ENCODE peak calls at places on chromosome 13, in four cellular contexts. R, D, Q and G are unnamed samples.

GRCh38 chr13:34065915-34066314 is 248.0 kb downstream of the RFC3 start:
- DNase-seq in Q (no peak), R (no peak), D (no peak), G (no peak)

GRCh38 chr13:21297452-21297851 is 121.0 kb downstream of the MRPL57 start:
- DNase-seq in Q (no peak), D (no peak), R (peak; percentile 46), G (no peak)

GRCh38 chr13:97018029-97018819 is 23.9 kb upstream of the OXGR1 start:
- DNase-seq in Q (no peak), R (peak; percentile 71), D (peak; percentile 14), G (peak; percentile 21)

GRCh38 chr13:39876258-39876657 is 220.8 kb downstream of the COG6 start:
- DNase-seq in D (no peak), R (no peak), Q (no peak), G (no peak)

GRCh38 chr13:109331898-109332297 is 454.5 kb downstream of the IRS2 start:
- DNase-seq in D (no peak), Q (no peak), R (no peak), G (no peak)

GRCh38 chr13:46176756-46177155 is 5.2 kb downstream of the LCP1 start:
- DNase-seq in D (no peak), Q (no peak), R (no peak), G (no peak)

GRCh38 chr13:98478134-98479129 is 98.5 kb downstream of the STK24 start:
- DNase-seq in R (peak; percentile 70), Q (no peak), D (no peak), G (no peak)

GRCh38 chr13:43804461-43805070 is 17.8 kb upstream of the ENOX1 start:
- DNase-seq in R (no peak), Q (no peak), D (no peak), G (no peak)

GRCh38 chr13:105642511-105642958 is 892.9 kb downstream of the EFNB2 start:
- DNase-seq in Q (no peak), R (no peak), D (no peak), G (no peak)

GRCh38 chr13:62418872-62419271 is 1003.2 kb upstream of the PCDH20 start:
- DNase-seq in Q (no peak), R (no peak), D (no peak), G (no peak)

GRCh38 chr13:99371956-99372355 is 64.8 kb upstream of the GPR183 start:
- DNase-seq in D (no peak), Q (peak; percentile 63), R (peak; percentile 38), G (no peak)

GRCh38 chr13:74132768-74133656 is 1.2 kb downstream of the KLF12 start:
- DNase-seq in R (peak; percentile 71), Q (peak; percentile 51), D (peak; percentile 26), G (peak; percentile 44)

GRCh38 chr13:21546372-21546771 is 57.6 kb downstream of the MICU2 start:
- DNase-seq in R (no peak), D (no peak), Q (no peak), G (no peak)

GRCh38 chr13:29077051-29077813 is 257.1 kb downstream of the MTUS2 start:
- DNase-seq in R (no peak), D (no peak), Q (no peak), G (no peak)

GRCh38 chr13:29081697-29082440 is 261.7 kb downstream of the MTUS2 start:
- DNase-seq in D (no peak), R (no peak), Q (no peak), G (no peak)

DNA sequence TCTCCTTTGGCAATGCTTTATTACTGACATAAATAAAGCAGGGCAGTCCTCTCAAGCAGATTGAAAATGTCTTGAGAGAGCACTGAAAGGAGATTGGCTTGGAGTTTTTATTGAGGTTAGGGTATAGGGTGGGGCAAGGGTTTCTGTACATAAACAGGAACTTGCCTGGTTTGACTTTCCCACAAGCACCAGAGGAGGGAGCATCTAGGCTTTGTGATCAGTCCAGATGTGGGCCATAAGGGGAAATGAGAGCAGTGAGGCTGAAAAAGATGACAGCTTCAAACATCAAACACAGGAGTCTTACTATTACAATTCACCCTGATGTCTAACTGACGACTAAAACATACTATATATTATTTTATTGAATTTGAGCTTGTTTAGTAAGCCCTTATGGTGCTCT is 260.9 kb downstream of the MTUS2 start:
- DNase-seq in R (no peak), D (no peak), Q (no peak), G (no peak)
- TF ChIP-seq CTCF in R (no peak), D (no peak), Q (no peak), G (no peak)

DNA sequence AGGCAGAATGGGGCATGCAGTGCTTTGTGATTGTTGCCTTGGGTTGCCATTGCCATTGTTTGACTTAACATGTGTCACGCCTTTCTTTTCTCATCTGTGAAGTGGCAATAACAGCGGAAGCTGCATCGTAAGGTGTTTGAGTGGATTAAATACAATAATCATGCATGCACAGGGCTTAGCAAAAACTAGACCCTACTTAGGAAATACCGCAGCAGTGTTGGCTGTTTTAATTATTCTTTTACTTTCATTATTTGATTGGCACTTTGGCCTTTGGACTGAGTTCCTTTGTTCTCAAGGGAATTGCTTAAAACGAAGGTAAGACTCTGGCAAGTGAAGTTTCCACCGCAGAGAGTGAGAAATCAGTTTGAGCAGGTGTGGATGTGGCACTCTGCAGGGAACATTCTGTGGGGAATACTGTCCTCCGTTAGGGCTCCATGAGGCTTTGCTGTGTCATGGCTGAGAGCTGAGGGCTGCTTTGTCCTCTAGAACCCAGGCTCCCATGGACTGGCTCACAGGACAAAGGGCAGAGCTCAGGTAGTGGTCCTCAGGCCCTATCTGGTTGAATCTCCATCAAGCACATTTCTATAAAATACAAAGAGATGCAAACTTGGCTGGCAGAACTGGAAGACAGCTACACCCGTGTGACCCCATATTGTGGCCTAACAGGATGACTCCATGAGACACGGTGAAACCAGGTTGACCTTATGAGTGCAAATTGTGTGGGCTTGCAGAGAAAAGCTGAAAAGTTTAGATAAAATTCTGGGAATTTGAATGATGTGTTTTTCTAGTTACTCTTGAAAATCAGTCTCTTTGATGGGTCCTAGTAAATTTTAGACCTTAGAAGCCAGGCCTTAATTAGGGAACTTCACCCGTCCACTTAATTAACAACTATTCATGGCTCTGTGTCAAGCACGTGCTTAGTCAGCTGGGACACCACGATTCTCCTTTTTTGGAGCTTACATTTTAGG is 407.2 kb downstream of the KCNRG start:
- DNase-seq in D (no peak), Q (no peak), R (no peak), G (no peak)
- H3K27ac ChIP-seq in D (no peak overlapping the region), Q (no peak overlapping the region), R (no peak overlapping the region), G (no peak overlapping the region)

DNA sequence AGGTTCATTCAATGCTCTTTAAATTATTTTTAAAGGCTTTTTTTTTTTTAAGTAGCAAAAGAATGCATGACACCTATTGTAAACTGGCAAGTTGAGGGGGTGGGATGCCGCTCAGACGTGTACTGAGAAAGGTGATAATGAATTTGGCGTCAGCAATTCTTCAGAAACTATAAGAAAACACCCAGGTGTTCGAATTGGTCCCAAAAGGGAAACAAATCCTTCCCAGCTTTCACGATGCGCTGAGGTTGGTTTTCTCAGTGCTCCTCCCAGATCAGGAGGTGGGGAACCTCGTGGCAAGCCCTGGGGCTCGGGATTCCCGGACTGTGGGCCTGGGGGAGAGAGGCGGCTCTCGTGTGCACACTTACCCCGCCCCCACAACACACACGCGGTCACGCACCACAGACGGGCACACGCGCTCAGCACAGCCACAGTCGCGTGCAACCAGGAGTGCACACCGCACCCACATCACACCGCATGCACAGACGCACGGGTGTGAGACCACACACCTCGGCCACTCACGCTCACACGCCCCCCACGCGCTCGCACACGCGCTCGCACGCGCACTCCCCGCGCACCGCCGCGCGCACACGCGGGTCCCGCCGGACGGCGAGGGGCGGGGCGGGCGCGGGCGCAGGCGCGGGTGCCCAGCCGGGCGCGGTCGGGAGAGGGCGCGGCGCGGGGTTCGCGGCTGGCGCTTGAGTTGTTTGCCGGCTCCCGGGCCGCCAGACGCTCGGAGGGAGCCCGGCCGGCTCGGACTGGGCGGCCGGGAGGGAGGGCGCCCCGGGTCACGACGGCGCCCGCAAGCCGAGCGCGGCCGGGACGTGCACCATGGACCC is at the start of gene FAM124A:
- DNase-seq in Q (peak; percentile 38), D (peak; percentile 53), R (peak; percentile 73), G (peak; percentile 13)
- TF ChIP-seq CTCF in Q (no peak), D (peak; percentile 25), R (no peak), G (no peak)

DNA sequence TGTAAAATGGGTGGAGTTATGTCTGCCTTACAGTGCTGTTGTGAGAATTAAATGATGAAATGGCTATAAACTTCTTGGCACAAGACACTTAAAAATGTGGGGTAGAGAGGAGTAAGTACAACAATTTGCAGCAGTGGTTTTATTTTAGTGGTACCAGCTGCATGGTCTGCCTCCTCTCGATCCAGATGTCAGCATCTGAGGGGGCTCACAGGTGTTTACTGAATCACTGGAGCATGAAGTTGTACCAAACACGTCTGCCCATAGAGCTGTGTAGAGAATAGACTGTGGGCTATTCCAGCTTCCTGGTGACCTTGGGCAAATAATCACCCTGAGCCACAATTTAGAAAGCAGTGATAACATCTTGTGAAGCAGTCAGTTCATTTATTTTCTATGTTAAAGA is 11.1 kb downstream of the SLC10A2 start:
- DNase-seq in Q (no peak), R (no peak), D (no peak), G (no peak)
- H3K27ac ChIP-seq in Q (no peak overlapping the region), R (no peak overlapping the region), D (no peak overlapping the region), G (no peak overlapping the region)

DNA sequence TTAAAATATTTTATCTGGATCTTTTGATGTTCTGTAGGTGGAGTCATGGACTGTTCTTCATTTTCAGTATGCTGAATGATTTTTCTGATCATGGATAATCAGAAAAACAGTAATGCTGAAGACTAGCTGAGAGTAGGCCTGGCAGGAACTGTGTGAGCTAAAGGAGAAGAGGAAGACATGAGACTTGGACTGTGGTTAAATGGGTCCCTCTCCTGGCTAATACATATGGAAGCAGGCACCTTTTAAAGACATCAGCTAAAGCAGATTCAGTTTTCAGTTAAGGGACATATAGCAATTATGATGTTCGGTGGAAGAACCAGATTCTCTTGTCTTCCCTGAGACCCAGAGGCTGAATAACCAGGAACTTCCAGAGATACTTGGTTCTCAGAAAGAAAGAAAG is 169.4 kb downstream of the OLFM4 start:
- DNase-seq in R (no peak), Q (no peak), D (no peak), G (no peak)
- TF ChIP-seq CTCF in R (peak; percentile 69), Q (no peak), D (no peak), G (no peak)